ENCODE peak calls at places on chromosome 14, in four cellular contexts. One of them, this sample, is unnamed.

GRCh38 chr14:94474581-94475031 is 1.4 kb downstream of the SERPINA9 start:
- DNase-seq in ELR: peak
- DNase-seq in Right ventricle myocardium inferior: no peak
- DNase-seq in activated gamma-delta T cell treated with anti-CD3 and anti-CD28 coated beads, Interleukin-2, amount 50 U/mL, for 16 hours: no peak
- DNase-seq in this sample: no peak

GRCh38 chr14:72518809-72519377 is 375.0 kb downstream of the DPF3 start:
- DNase-seq in ELR: no peak
- DNase-seq in Right ventricle myocardium inferior: no peak
- DNase-seq in activated gamma-delta T cell treated with anti-CD3 and anti-CD28 coated beads, Interleukin-2, amount 50 U/mL, for 16 hours: peak
- DNase-seq in this sample: no peak

GRCh38 chr14:51056431-51056830 is 38.5 kb downstream of the TRIM9 start:
- DNase-seq in ELR: no peak
- DNase-seq in Right ventricle myocardium inferior: no peak
- DNase-seq in activated gamma-delta T cell treated with anti-CD3 and anti-CD28 coated beads, Interleukin-2, amount 50 U/mL, for 16 hours: no peak
- DNase-seq in this sample: no peak

GRCh38 chr14:96166475-96167223 is 38.0 kb upstream of the BDKRB2 start:
- DNase-seq in ELR: no peak
- DNase-seq in Right ventricle myocardium inferior: no peak
- DNase-seq in activated gamma-delta T cell treated with anti-CD3 and anti-CD28 coated beads, Interleukin-2, amount 50 U/mL, for 16 hours: no peak
- DNase-seq in this sample: no peak

GRCh38 chr14:104091061-104091926 is 5.8 kb downstream of the ASPG start:
- DNase-seq in ELR: no peak
- DNase-seq in Right ventricle myocardium inferior: peak
- DNase-seq in activated gamma-delta T cell treated with anti-CD3 and anti-CD28 coated beads, Interleukin-2, amount 50 U/mL, for 16 hours: no peak
- DNase-seq in this sample: peak

GRCh38 chr14:58082491-58083098 is 69.4 kb downstream of the ARMH4 start:
- DNase-seq in ELR: peak
- DNase-seq in Right ventricle myocardium inferior: no peak
- DNase-seq in activated gamma-delta T cell treated with anti-CD3 and anti-CD28 coated beads, Interleukin-2, amount 50 U/mL, for 16 hours: no peak
- DNase-seq in this sample: no peak

GRCh38 chr14:100118377-100119011 is 41.0 kb downstream of the DEGS2 start:
- DNase-seq in ELR: no peak
- DNase-seq in Right ventricle myocardium inferior: no peak
- DNase-seq in activated gamma-delta T cell treated with anti-CD3 and anti-CD28 coated beads, Interleukin-2, amount 50 U/mL, for 16 hours: no peak
- DNase-seq in this sample: no peak

GRCh38 chr14:71400821-71401447 is 493.7 kb downstream of the PCNX1 start:
- DNase-seq in ELR: peak
- DNase-seq in Right ventricle myocardium inferior: no peak
- DNase-seq in activated gamma-delta T cell treated with anti-CD3 and anti-CD28 coated beads, Interleukin-2, amount 50 U/mL, for 16 hours: no peak
- DNase-seq in this sample: no peak

GRCh38 chr14:105485720-105486332 is 860 bp upstream of the CRIP1 start:
- DNase-seq in ELR: peak
- DNase-seq in Right ventricle myocardium inferior: peak
- DNase-seq in activated gamma-delta T cell treated with anti-CD3 and anti-CD28 coated beads, Interleukin-2, amount 50 U/mL, for 16 hours: no peak
- DNase-seq in this sample: peak

GRCh38 chr14:92254786-92255185 is 68.2 kb upstream of the SLC24A4 start:
- DNase-seq in ELR: no peak
- DNase-seq in Right ventricle myocardium inferior: peak
- DNase-seq in activated gamma-delta T cell treated with anti-CD3 and anti-CD28 coated beads, Interleukin-2, amount 50 U/mL, for 16 hours: no peak
- DNase-seq in this sample: peak

GRCh38 chr14:86865934-86866333 is 1127.0 kb downstream of the GALC start:
- DNase-seq in ELR: peak
- DNase-seq in Right ventricle myocardium inferior: no peak
- DNase-seq in activated gamma-delta T cell treated with anti-CD3 and anti-CD28 coated beads, Interleukin-2, amount 50 U/mL, for 16 hours: no peak
- DNase-seq in this sample: no peak

GRCh38 chr14:50944647-50945413 is 547 bp upstream of the PYGL start:
- DNase-seq in ELR: peak
- DNase-seq in Right ventricle myocardium inferior: peak
- DNase-seq in activated gamma-delta T cell treated with anti-CD3 and anti-CD28 coated beads, Interleukin-2, amount 50 U/mL, for 16 hours: no peak
- DNase-seq in this sample: peak

GRCh38 chr14:73238941-73239340 is 1.6 kb downstream of the PAPLN start:
- DNase-seq in ELR: no peak
- DNase-seq in Right ventricle myocardium inferior: no peak
- DNase-seq in activated gamma-delta T cell treated with anti-CD3 and anti-CD28 coated beads, Interleukin-2, amount 50 U/mL, for 16 hours: no peak
- DNase-seq in this sample: no peak

GRCh38 chr14:59455411-59455810 is 9.8 kb downstream of the GPR135 start:
- DNase-seq in ELR: no peak
- DNase-seq in Right ventricle myocardium inferior: no peak
- DNase-seq in activated gamma-delta T cell treated with anti-CD3 and anti-CD28 coated beads, Interleukin-2, amount 50 U/mL, for 16 hours: no peak
- DNase-seq in this sample: no peak

GRCh38 chr14:44795725-44796124 is 166.0 kb downstream of the KLHL28 start:
- DNase-seq in ELR: peak
- DNase-seq in Right ventricle myocardium inferior: no peak
- DNase-seq in activated gamma-delta T cell treated with anti-CD3 and anti-CD28 coated beads, Interleukin-2, amount 50 U/mL, for 16 hours: no peak
- DNase-seq in this sample: no peak

GRCh38 chr14:49923881-49924280 is 31.0 kb downstream of the ARF6 start:
- DNase-seq in ELR: no peak
- DNase-seq in Right ventricle myocardium inferior: no peak
- DNase-seq in activated gamma-delta T cell treated with anti-CD3 and anti-CD28 coated beads, Interleukin-2, amount 50 U/mL, for 16 hours: no peak
- DNase-seq in this sample: no peak

GRCh38 chr14:31025335-31026075 is at the start of gene AP4S1:
- DNase-seq in ELR: peak
- DNase-seq in Right ventricle myocardium inferior: peak
- DNase-seq in activated gamma-delta T cell treated with anti-CD3 and anti-CD28 coated beads, Interleukin-2, amount 50 U/mL, for 16 hours: peak
- DNase-seq in this sample: peak

This sample was measured in Right ventricle myocardium superior.